ENCODE peak calls at places on chromosomes 1 and 21, in six cellular contexts. N is GM12878, A is K562, I is SK-N-SH, V is H1, S is HepG2. U is an unnamed sample.

GRCh38 chr1:214154596-214155261 is 126.2 kb upstream of the SMYD2 start:
- DNase-seq in N (no peak), I (no peak), V (no peak), A (no peak), S (no peak), U (no peak)

GRCh38 chr21:46079357-46080170 is 18.3 kb upstream of the COL6A2 start:
- DNase-seq in A (no peak), N (no peak), I (peak), V (no peak), S (no peak), U (no peak)

GRCh38 chr1:8455700-8456305 is 137.9 kb downstream of the SLC45A1 start:
- DNase-seq in S (no peak), N (no peak), I (no peak), V (no peak), A (no peak), U (no peak)

GRCh38 chr1:54459140-54459539 is 52.9 kb upstream of the SSBP3 start:
- DNase-seq in S (no peak), I (peak), A (no peak), V (no peak), N (no peak), U (no peak)

GRCh38 chr1:45334308-45335245 is 5.4 kb upstream of the TOE1 start:
- DNase-seq in S (no peak), N (no peak), A (no peak), I (no peak), V (no peak), U (no peak)

GRCh38 chr1:59110287-59110686 is 186.6 kb upstream of the FGGY start:
- DNase-seq in V (no peak), A (no peak), I (no peak), N (no peak), S (no peak), U (no peak)

GRCh38 chr1:177091036-177091435 is 73.5 kb downstream of the ASTN1 start:
- DNase-seq in N (no peak), I (no peak), V (no peak), S (no peak), A (no peak), U (no peak)

GRCh38 chr1:22763479-22764200 is 53.0 kb downstream of the EPHB2 start:
- DNase-seq in N (peak), A (no peak), I (no peak), V (no peak), S (no peak), U (no peak)

GRCh38 chr1:3491291-3492246 is 37.1 kb downstream of the ARHGEF16 start:
- DNase-seq in V (peak), S (peak), I (peak), N (peak), A (peak), U (peak)

GRCh38 chr21:46005481-46005881 is 23.9 kb downstream of the COL6A1 start:
- DNase-seq in A (no peak), V (peak), N (no peak), S (no peak), I (peak), U (no peak)

GRCh38 chr1:89262643-89263042 is 10.0 kb downstream of the GBP5 start:
- DNase-seq in A (no peak), N (no peak), V (no peak), I (no peak), S (no peak), U (no peak)

GRCh38 chr1:115466433-115466832 is 128.4 kb upstream of the NGF start:
- DNase-seq in V (no peak), N (no peak), S (no peak), I (no peak), A (peak), U (no peak)

GRCh38 chr1:203995228-203995627 is 77.7 kb upstream of the SOX13 start:
- DNase-seq in N (no peak), I (no peak), A (no peak), S (no peak), V (no peak), U (no peak)

GRCh38 chr1:46039571-46040052 is 92.8 kb downstream of the PIK3R3 start:
- DNase-seq in V (no peak), I (no peak), A (peak), N (no peak), S (no peak), U (no peak)

GRCh38 chr21:41740604-41741252 is 26.1 kb downstream of the RIPK4 start:
- DNase-seq in I (no peak), A (no peak), S (no peak), V (no peak), N (no peak), U (no peak)

GRCh38 chr1:71745326-71745725 is 537.0 kb downstream of the NEGR1 start:
- DNase-seq in A (no peak), N (no peak), S (no peak), I (no peak), V (no peak), U (no peak)

GRCh38 chr1:175904808-175905207 is 161.4 kb upstream of the TNR start:
- DNase-seq in V (no peak), I (no peak), A (no peak), S (no peak), N (no peak), U (no peak)

GRCh38 chr1:195804547-195804946 is 803.7 kb downstream of the KCNT2 start:
- DNase-seq in I (no peak), N (no peak), S (no peak), V (no peak), A (no peak), U (no peak)
- TF ChIP-seq GABPA in I (no peak), N (no peak), S (no peak), V (no peak), A (no peak), U (no peak)

GRCh38 chr1:6461538-6462411 is 4.2 kb downstream of the TNFRSF25 start:
- DNase-seq in V (no peak), S (no peak), A (no peak), N (no peak), I (no peak), U (no peak)
- H3K27ac ChIP-seq in V (no peak), S (no peak), A (no peak), N (no peak), I (no peak), U (no peak)

GRCh38 chr1:50332941-50333594 is 90.2 kb downstream of the DMRTA2 start:
- DNase-seq in S (peak), A (peak), I (peak), N (no peak), V (peak), U (no peak)
- TF ChIP-seq CTCF in S (peak), A (peak), I (peak), N (peak), V (peak), U (peak)

GRCh38 chr1:153542956-153543737 is 2.4 kb upstream of the S100A5 start:
- DNase-seq in I (no peak), N (no peak), S (no peak), A (no peak), V (no peak), U (no peak)

GRCh38 chr1:153539395-153540093 is 1.2 kb downstream of the S100A5 start:
- DNase-seq in S (no peak), I (no peak), A (no peak), N (no peak), V (no peak), U (no peak)

GRCh38 chr1:153538315-153538821 is 2.4 kb downstream of the S100A5 start:
- DNase-seq in N (no peak), S (peak), I (peak), V (peak), A (peak), U (no peak)

GRCh38 chr1:153541641-153542569 is 1.2 kb upstream of the S100A5 start:
- DNase-seq in I (no peak), N (no peak), V (no peak), A (no peak), S (no peak), U (no peak)

DNA sequence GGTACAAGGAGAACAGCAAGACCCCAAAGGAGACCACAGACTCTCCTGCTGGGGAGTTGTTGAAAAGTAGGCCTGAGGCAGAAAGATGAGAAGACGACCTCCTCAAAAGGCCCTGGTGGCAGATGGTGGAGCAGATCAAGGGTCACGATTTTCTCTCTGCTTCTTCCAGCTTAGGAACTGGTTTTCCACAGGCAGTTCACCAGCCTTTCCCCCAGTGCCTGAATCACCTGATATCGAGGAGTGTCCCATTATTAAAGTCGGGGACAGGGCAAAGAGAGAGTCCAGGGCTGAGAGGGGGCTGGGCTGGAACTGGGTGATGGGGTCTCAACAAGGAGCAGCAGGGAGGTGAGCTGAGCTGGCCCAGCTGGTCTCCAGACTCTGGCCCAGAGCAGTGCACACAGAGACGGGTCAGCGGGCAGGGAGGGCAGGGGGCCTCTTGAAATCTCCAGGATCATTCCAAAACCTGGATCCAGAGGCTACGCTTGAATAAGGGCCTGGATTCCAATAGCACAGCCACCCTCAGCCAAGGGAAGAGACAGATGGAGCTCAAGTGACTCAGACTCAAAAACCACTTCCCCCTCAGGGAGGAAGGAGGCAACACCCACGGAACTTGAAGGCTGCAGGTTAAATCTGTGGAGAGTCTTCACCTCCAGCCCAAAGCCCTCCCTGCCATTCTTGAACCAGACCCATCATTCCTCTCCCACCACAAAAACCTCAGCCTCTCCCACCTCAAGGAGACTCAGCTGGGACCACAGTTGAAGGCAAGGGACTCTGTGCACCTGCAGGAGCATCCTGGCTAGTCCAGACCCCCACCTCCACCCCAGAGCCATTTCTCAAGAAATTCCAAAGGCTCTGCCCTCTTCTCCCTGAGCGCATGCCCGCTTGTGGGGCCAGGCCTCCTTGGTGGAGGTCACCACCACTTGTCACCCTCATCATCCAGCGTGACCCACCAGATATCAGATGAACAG is at the start of gene S100A5:
- DNase-seq in I (no peak), N (no peak), A (peak), S (no peak), V (no peak), U (peak)
- TF ChIP-seq GABPA in I (no peak), N (no peak), A (peak), S (no peak), V (no peak), U (peak)

GRCh38 chr21:37364722-37365121 is 1.9 kb upstream of the DYRK1A start:
- DNase-seq in I (no peak), V (no peak), S (no peak), N (no peak), A (peak), U (no peak)
- H3K27ac ChIP-seq in I (peak), V (no peak), S (no peak), N (peak), A (peak), U (peak)

GRCh38 chr1:47571952-47572351 is 134.1 kb downstream of the FOXD2 start:
- DNase-seq in I (no peak), V (no peak), A (no peak), S (no peak), N (no peak), U (no peak)

GRCh38 chr1:47576758-47577115 is 138.9 kb downstream of the FOXD2 start:
- DNase-seq in S (no peak), V (no peak), I (no peak), A (no peak), N (no peak), U (no peak)

GRCh38 chr1:47575855-47576757 is 138.3 kb downstream of the FOXD2 start:
- DNase-seq in A (no peak), S (no peak), I (no peak), V (no peak), N (no peak), U (no peak)

GRCh38 chr1:47572731-47573505 is 135.1 kb downstream of the FOXD2 start:
- DNase-seq in A (no peak), V (no peak), N (no peak), I (no peak), S (no peak), U (no peak)

GRCh38 chr1:47574451-47575165 is 136.8 kb downstream of the FOXD2 start:
- DNase-seq in V (no peak), S (no peak), I (no peak), N (no peak), A (no peak), U (no peak)
- TF ChIP-seq CTCF in V (no peak), S (no peak), I (no peak), N (no peak), A (no peak), U (no peak)

GRCh38 chr1:230867903-230868735 is at the start of gene C1orf198:
- DNase-seq in V (peak), S (peak), I (peak), A (peak), N (no peak), U (peak)
- TF ChIP-seq GABPA in V (no peak), S (no peak), I (no peak), A (no peak), N (no peak), U (no peak)

GRCh38 chr1:25869909-25870606 is 5.5 kb downstream of the PAQR7 start:
- DNase-seq in N (no peak), I (peak), A (peak), V (no peak), S (no peak), U (no peak)
- H3K27ac ChIP-seq in N (no peak), I (no peak), A (no peak), V (no peak), S (peak), U (no peak)

DNA sequence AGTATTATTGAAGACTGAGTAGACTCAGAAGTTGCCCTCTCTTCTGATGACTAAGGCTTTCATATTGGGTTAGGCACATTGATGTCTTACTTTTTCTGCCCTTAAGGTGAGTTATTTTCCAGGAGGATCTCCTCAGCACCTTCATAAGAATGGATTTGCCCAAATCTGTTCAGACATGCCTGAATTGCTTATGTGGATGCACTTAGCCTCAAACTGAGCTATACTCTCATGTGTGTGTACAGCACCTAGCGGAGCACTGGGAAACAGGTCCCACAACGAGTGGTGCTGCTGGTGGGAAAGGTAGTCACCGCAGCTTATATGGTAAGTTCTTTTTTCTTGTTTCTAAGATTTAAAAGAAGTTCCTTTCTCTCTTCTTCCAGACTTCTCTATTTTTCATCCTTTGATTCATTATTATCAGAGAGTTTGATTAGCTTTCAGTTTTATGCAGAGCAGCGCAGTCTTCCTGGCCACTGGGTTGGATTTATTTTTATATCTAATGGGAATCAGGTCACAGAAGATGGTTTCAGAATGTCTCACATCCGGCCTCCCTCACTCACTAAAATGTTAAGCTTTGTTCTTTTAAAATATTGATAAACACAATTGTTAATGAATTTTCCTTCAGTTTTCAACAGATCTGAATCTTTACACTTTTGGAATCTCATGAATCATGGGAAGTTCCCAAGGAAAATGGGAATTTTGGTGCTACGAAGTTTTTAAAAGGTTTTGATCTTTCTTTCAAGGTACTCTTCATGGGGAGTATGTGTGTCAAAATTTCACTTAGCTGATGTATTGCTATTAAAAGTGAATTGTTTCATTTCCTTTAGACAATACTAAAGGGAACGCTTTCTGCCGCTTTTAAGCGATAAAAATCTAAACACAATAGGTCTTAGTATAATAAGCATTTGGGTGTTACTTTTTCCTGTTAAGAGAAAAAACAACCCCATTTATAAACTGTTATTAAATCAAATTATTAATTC is 58.5 kb downstream of the EXTL2 start:
- DNase-seq in S (no peak), N (no peak), V (no peak), I (no peak), A (no peak), U (no peak)
- TF ChIP-seq CTCF in S (no peak), N (no peak), V (no peak), I (no peak), A (no peak), U (no peak)

DNA sequence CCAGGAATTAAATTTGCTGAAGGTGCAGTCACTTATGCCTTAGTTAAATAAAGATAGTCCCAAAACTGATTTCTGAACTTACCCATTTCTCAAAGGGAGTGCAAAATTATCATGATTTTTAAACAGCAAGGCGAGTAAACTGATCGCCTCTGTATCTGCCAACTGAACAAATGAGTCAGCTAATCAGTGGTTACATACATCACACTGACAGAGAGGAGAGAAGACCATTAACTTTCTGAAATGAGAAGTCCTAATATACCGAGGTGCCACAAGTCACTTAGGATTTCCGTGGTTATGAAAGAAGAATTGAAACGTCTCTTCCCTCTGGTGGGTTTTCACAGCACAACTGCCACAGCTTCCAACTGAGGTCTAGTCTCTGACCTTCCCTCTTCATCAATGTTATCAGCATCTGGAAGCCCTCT is 400.7 kb downstream of the SMYD3 start:
- DNase-seq in S (no peak), N (no peak), A (peak), I (no peak), V (no peak), U (peak)
- TF ChIP-seq GABPA in S (no peak), N (no peak), A (peak), I (no peak), V (no peak), U (no peak)